ENCODE peak calls at places on chromosome 18, in four cellular contexts. D is mucosa of gallbladder, Z is GM12892, W is mesothelial cell of epicardium. X is an unnamed sample.

GRCh38 chr18:49597556-49597955 is 35.7 kb downstream of the LIPG start:
- DNase-seq in D (no peak), Z (no peak), W (no peak), X (no peak)

GRCh38 chr18:10169064-10169562 is 255.3 kb downstream of the VAPA start:
- DNase-seq in D (no peak), Z (no peak), W (no peak), X (no peak)

GRCh38 chr18:51054764-51055163 is 24.8 kb downstream of the SMAD4 start:
- DNase-seq in D (no peak), Z (no peak), W (no peak), X (no peak)

GRCh38 chr18:27824841-27825720 is 351.8 kb downstream of the CDH2 start:
- DNase-seq in D (no peak), Z (no peak), W (no peak), X (no peak)

GRCh38 chr18:43108882-43109281 is 6.6 kb downstream of the RIT2 start:
- DNase-seq in D (no peak), Z (no peak), W (no peak), X (no peak)

GRCh38 chr18:24839991-24840390 is 379.6 kb downstream of the HRH4 start:
- DNase-seq in D (no peak), Z (no peak), W (no peak), X (no peak)

GRCh38 chr18:72848534-72849237 is 19.1 kb downstream of the NETO1 start:
- DNase-seq in D (no peak), Z (no peak), W (no peak), X (no peak)

GRCh38 chr18:24933345-24933744 is 418.6 kb downstream of the ZNF521 start:
- DNase-seq in D (no peak), Z (no peak), W (no peak), X (no peak)

GRCh38 chr18:75161629-75162028 is 47.3 kb downstream of the PTGR3 start:
- DNase-seq in D (no peak), Z (no peak), W (no peak), X (peak)

GRCh38 chr18:63844254-63844653 is 43.3 kb upstream of the SERPINB2 start:
- DNase-seq in D (no peak), Z (no peak), W (no peak), X (no peak)

GRCh38 chr18:3511980-3512379 is 62.0 kb downstream of the TGIF1 start:
- DNase-seq in D (no peak), Z (no peak), W (no peak), X (peak)

GRCh38 chr18:78697446-78697845 is 282.2 kb upstream of the SALL3 start:
- DNase-seq in D (no peak), Z (no peak), W (no peak), X (no peak)

GRCh38 chr18:53990485-53990884 is 234.0 kb downstream of the MBD2 start:
- DNase-seq in D (no peak), Z (no peak), W (no peak), X (no peak)

GRCh38 chr18:67265464-67266245 is 250.9 kb downstream of the DSEL start:
- DNase-seq in D (no peak), Z (no peak), W (no peak), X (no peak)

GRCh38 chr18:39846277-39846676 is 2108.8 kb upstream of the PIK3C3 start:
- DNase-seq in D (peak), Z (no peak), W (no peak), X (no peak)

GRCh38 chr18:22293417-22293816 is 124.0 kb downstream of the GATA6 start:
- DNase-seq in D (no peak), Z (no peak), W (no peak), X (no peak)

GRCh38 chr18:23357992-23358594 is 95.0 kb upstream of the RIOK3 start:
- DNase-seq in D (peak), Z (no peak), W (no peak), X (no peak)

GRCh38 chr18:72119082-72119481 is 425.1 kb downstream of the CBLN2 start:
- DNase-seq in D (no peak), Z (no peak), W (no peak), X (no peak)

GRCh38 chr18:31819106-31819924 is 58.6 kb upstream of the SLC25A52 start:
- DNase-seq in D (no peak), Z (no peak), W (no peak), X (peak)

GRCh38 chr18:75068682-75069435 is 140.1 kb downstream of the PTGR3 start:
- DNase-seq in D (no peak), Z (no peak), W (no peak), X (no peak)

GRCh38 chr18:475202-475624 is 25.3 kb downstream of the COLEC12 start:
- DNase-seq in D (no peak), Z (no peak), W (no peak), X (no peak)

GRCh38 chr18:57113783-57114465 is 33.0 kb upstream of the BOD1L2 start:
- DNase-seq in D (no peak), Z (no peak), W (no peak), X (no peak)

GRCh38 chr18:35513181-35513932 is 15.6 kb upstream of the INO80C start:
- DNase-seq in D (peak), Z (no peak), W (no peak), X (no peak)

GRCh38 chr18:24023185-24023814 is 8.7 kb downstream of the TTC39C start:
- DNase-seq in D (no peak), Z (no peak), W (no peak), X (no peak)

GRCh38 chr18:23864620-23865019 is 149.9 kb upstream of the TTC39C start:
- DNase-seq in D (no peak), Z (no peak), W (no peak), X (no peak)

GRCh38 chr18:12776821-12777471 is 74.1 kb downstream of the PSMG2 start:
- DNase-seq in D (no peak), Z (no peak), W (no peak), X (no peak)

GRCh38 chr18:63169853-63170252 is 149.7 kb downstream of the BCL2 start:
- DNase-seq in D (no peak), Z (no peak), W (no peak), X (no peak)

GRCh38 chr18:76256897-76257500 is 238.0 kb downstream of the ZNF516 start:
- DNase-seq in D (peak), Z (no peak), W (no peak), X (no peak)

GRCh38 chr18:49813321-49814146 is at the start of gene ACAA2:
- DNase-seq in D (peak), Z (peak), W (peak), X (peak)

GRCh38 chr18:939167-939566 is 34.5 kb downstream of the ADCYAP1 start:
- DNase-seq in D (no peak), Z (no peak), W (no peak), X (no peak)

GRCh38 chr18:79278896-79279295 is 116.8 kb upstream of the NFATC1 start:
- DNase-seq in D (no peak), Z (no peak), W (no peak), X (no peak)

GRCh38 chr18:63178526-63178880 is 141.1 kb downstream of the BCL2 start:
- DNase-seq in D (no peak), Z (no peak), W (no peak), X (no peak)

X was measured in erythroblast.